ENCODE peak calls at places on chromosome 20, in eight cellular contexts. C is activated naive CD4-positive, alpha-beta T cell; X is mesendoderm; E is WTC11; P is Calu3; F is NCI-H1105; K is activated gamma-delta T cell treated with anti-CD3 and anti-CD28 coated beads, Interleukin-2, amount 50 U/mL, for 16 hours; W is mesenchymal stem cell. U is an unnamed sample.

GRCh38 chr20:43358811-43359210 is 98.9 kb upstream of the SRSF6 start:
- DNase-seq in X (no peak), P (no peak), F (no peak), E (no peak), W (no peak), K (no peak), C (no peak), U (no peak)

GRCh38 chr20:21509597-21510331 is 4.1 kb downstream of the NKX2-2 start:
- DNase-seq in C (no peak), W (peak), X (peak), P (no peak), E (peak), K (no peak), F (no peak), U (no peak)

GRCh38 chr20:6173481-6173880 is 50.7 kb upstream of the FERMT1 start:
- DNase-seq in W (no peak), E (no peak), F (no peak), K (no peak), P (no peak), X (no peak), C (no peak), U (no peak)

GRCh38 chr20:15940127-15940526 is 633.1 kb downstream of the KIF16B start:
- DNase-seq in W (no peak), K (no peak), F (no peak), P (no peak), E (no peak), C (no peak), X (no peak), U (no peak)

GRCh38 chr20:45114465-45115385 is at the start of gene WFDC5:
- DNase-seq in F (no peak), W (no peak), X (no peak), C (no peak), K (no peak), E (no peak), P (no peak), U (no peak)

GRCh38 chr20:45781391-45781931 is 10.2 kb downstream of the WFDC3 start:
- DNase-seq in F (no peak), W (peak), E (no peak), X (no peak), P (no peak), K (no peak), C (no peak), U (no peak)

GRCh38 chr20:63488331-63489251 is 10.3 kb downstream of the EEF1A2 start:
- DNase-seq in F (no peak), X (peak), E (peak), P (no peak), C (no peak), W (no peak), K (no peak), U (no peak)

GRCh38 chr20:22456109-22456508 is 128.3 kb downstream of the FOXA2 start:
- DNase-seq in X (peak), P (no peak), W (no peak), K (no peak), F (no peak), E (no peak), C (no peak), U (no peak)

GRCh38 chr20:32842688-32843524 is 15.8 kb upstream of the EFCAB8 start:
- DNase-seq in F (no peak), K (no peak), X (no peak), W (no peak), E (no peak), C (no peak), P (no peak), U (no peak)

GRCh38 chr20:63456429-63457284 is 15.8 kb downstream of the KCNQ2 start:
- DNase-seq in W (no peak), E (no peak), C (no peak), F (no peak), P (no peak), X (no peak), K (no peak), U (peak)

GRCh38 chr20:19897891-19898290 is 119.3 kb upstream of the NAA20 start:
- DNase-seq in W (no peak), X (no peak), K (no peak), C (no peak), F (no peak), P (no peak), E (no peak), U (no peak)

GRCh38 chr20:48143435-48144081 is 358.3 kb upstream of the SULF2 start:
- DNase-seq in P (no peak), W (no peak), C (no peak), E (no peak), X (no peak), K (no peak), F (no peak), U (no peak)

GRCh38 chr20:23305098-23305497 is 45.5 kb upstream of the NXT1 start:
- DNase-seq in X (no peak), E (no peak), W (peak), P (no peak), C (no peak), F (no peak), K (no peak), U (peak)

GRCh38 chr20:24965065-24965919 is 16.2 kb downstream of the CST7 start:
- DNase-seq in W (no peak), P (no peak), F (no peak), X (no peak), K (no peak), E (no peak), C (no peak), U (no peak)

U was measured in left ventricle myocardium superior.